ENCODE peak calls at places on chromosomes 7 and 10, in seven cellular contexts. N, M, H, V, Y, S and P are unnamed samples.

GRCh38 chr10:132554991-132555647 is 17.5 kb downstream of the INPP5A start:
- DNase-seq in N (peak; percentile 13), M (peak; percentile 63), H (no peak), V (no peak), Y (no peak), S (no peak), P (no peak)

GRCh38 chr7:50640779-50641178 is 75.6 kb upstream of the DDC start:
- DNase-seq in N (no peak), M (no peak), H (peak; percentile 51), V (no peak), Y (no peak), S (no peak), P (no peak)

GRCh38 chr10:64507869-64508609 is 986.8 kb downstream of the REEP3 start:
- DNase-seq in N (no peak), M (no peak), H (no peak), V (no peak), Y (no peak), S (no peak), P (no peak)

GRCh38 chr7:50394315-50394714 is 55.8 kb downstream of the FIGNL1 start:
- DNase-seq in N (no peak), M (no peak), H (no peak), V (no peak), Y (no peak), S (no peak), P (no peak)

GRCh38 chr10:97858001-97858439 is 8.4 kb downstream of the GOLGA7B start:
- DNase-seq in N (no peak), M (peak; percentile 13), H (no peak), V (no peak), Y (no peak), S (no peak), P (no peak)

GRCh38 chr7:108311446-108312168 is 144.6 kb downstream of the NRCAM start:
- DNase-seq in N (no peak), M (no peak), H (no peak), V (peak; percentile 23), Y (no peak), S (no peak), P (no peak)

GRCh38 chr10:129642427-129642826 is 175.4 kb downstream of the MGMT start:
- DNase-seq in N (no peak), M (no peak), H (no peak), V (peak; percentile 13), Y (no peak), S (no peak), P (no peak)

GRCh38 chr7:157234271-157234670 is 95.5 kb downstream of the UBE3C start:
- DNase-seq in N (no peak), M (no peak), H (no peak), V (peak; percentile 91), Y (no peak), S (no peak), P (peak; percentile 69)

GRCh38 chr7:4123823-4124222 is 558.3 kb upstream of the FOXK1 start:
- DNase-seq in N (no peak), M (no peak), H (no peak), V (no peak), Y (no peak), S (no peak), P (no peak)

GRCh38 chr7:41907444-41907843 is 204.6 kb upstream of the INHBA start:
- DNase-seq in N (no peak), M (no peak), H (no peak), V (no peak), Y (no peak), S (no peak), P (no peak)

GRCh38 chr10:18658301-18658991 is 785 bp upstream of the ARL5B start:
- DNase-seq in N (peak; percentile 52), M (peak; percentile 2), H (no peak), V (peak; percentile 72), Y (no peak), S (peak; percentile 25), P (peak; percentile 16)

GRCh38 chr7:112484671-112485097 is 3.9 kb downstream of the LSMEM1 start:
- DNase-seq in N (no peak), M (no peak), H (no peak), V (peak; percentile 97), Y (no peak), S (no peak), P (peak; percentile 81)

GRCh38 chr10:122461729-122462532 is 578 bp downstream of the HTRA1 start:
- DNase-seq in N (peak; percentile 47), M (peak; percentile 20), H (no peak), V (no peak), Y (no peak), S (peak; percentile 52), P (peak; percentile 24)

GRCh38 chr7:101537205-101537604 is 91.9 kb downstream of the MYL10 start:
- DNase-seq in N (no peak), M (no peak), H (no peak), V (no peak), Y (no peak), S (no peak), P (peak; percentile 80)

GRCh38 chr7:53383131-53383530 is 347.7 kb downstream of the POM121L12 start:
- DNase-seq in N (no peak), M (no peak), H (no peak), V (no peak), Y (no peak), S (no peak), P (no peak)